ENCODE peak calls at places on chromosomes 11 and 22, in six cellular contexts. Y, Q, E, O, F and G are unnamed samples.
A peak's percentile ranks its signal among the peaks of the same experiment; 100 is the strongest.

GRCh38 chr22:36160499-36160942 is at the start of gene APOL3:
- DNase-seq in Q (peak; percentile 79), O (no peak), F (peak; percentile 86), Y (peak; percentile 90), E (no peak), G (peak; percentile 48)

GRCh38 chr11:834371-835316 is 1.9 kb downstream of the CD151 start:
- DNase-seq in F (peak; percentile 92), Y (peak; percentile 82), O (peak; percentile 96), Q (peak; percentile 82), E (peak; percentile 86), G (no peak)

GRCh38 chr11:121249039-121249663 is 43.4 kb upstream of the SC5D start:
- DNase-seq in O (no peak), E (no peak), Y (no peak), Q (no peak), F (no peak), G (no peak)

GRCh38 chr22:47592791-47593190 is 830.3 kb downstream of the TBC1D22A start:
- DNase-seq in Q (no peak), O (no peak), F (peak; percentile 22), Y (no peak), E (no peak), G (no peak)

GRCh38 chr22:40747361-40747760 is 68.1 kb downstream of the MCHR1 start:
- DNase-seq in Y (no peak), E (no peak), O (no peak), F (no peak), Q (no peak), G (no peak)

GRCh38 chr22:24592144-24592845 is 578 bp downstream of the LRRC75B start:
- DNase-seq in F (no peak), Q (peak; percentile 43), Y (no peak), E (no peak), O (no peak), G (no peak)

GRCh38 chr11:88489030-88489429 is 151.5 kb upstream of the CTSC start:
- DNase-seq in Q (no peak), E (no peak), F (no peak), O (no peak), Y (no peak), G (no peak)

GRCh38 chr11:130403301-130403804 is 25.1 kb downstream of the ADAMTS8 start:
- DNase-seq in O (no peak), Q (peak; percentile 50), F (peak; percentile 62), Y (peak; percentile 69), E (no peak), G (no peak)

GRCh38 chr11:63504933-63505586 is 824 bp upstream of the LGALS12 start:
- DNase-seq in O (no peak), Y (no peak), E (peak; percentile 78), Q (peak; percentile 57), F (peak; percentile 63), G (no peak)

GRCh38 chr11:34359548-34359891 is 1.7 kb upstream of the ABTB2 start:
- DNase-seq in O (no peak), Q (no peak), F (no peak), E (no peak), Y (no peak), G (no peak)

GRCh38 chr22:35684270-35684700 is 33.4 kb upstream of the APOL5 start:
- DNase-seq in E (no peak), Q (no peak), O (no peak), F (no peak), Y (no peak), G (no peak)

GRCh38 chr11:84468255-84468654 is 1158.9 kb downstream of the DLG2 start:
- DNase-seq in O (no peak), F (no peak), E (no peak), Y (no peak), Q (no peak), G (no peak)

GRCh38 chr11:14537134-14537599 is 17.0 kb upstream of the PSMA1 start:
- DNase-seq in O (no peak), Q (no peak), E (no peak), F (no peak), Y (no peak), G (peak; percentile 48)

GRCh38 chr11:61814958-61815789 is 1.6 kb downstream of the FADS1 start:
- DNase-seq in F (peak; percentile 97), E (peak; percentile 97), Y (peak; percentile 98), Q (peak; percentile 98), O (peak; percentile 94), G (peak; percentile 58)

GRCh38 chr11:9687736-9688494 is 24.0 kb downstream of the SWAP70 start:
- DNase-seq in Q (no peak), E (no peak), O (no peak), F (no peak), Y (no peak), G (no peak)

GRCh38 chr11:69209936-69210659 is 54.4 kb downstream of the SMIM38 start:
- DNase-seq in F (no peak), O (peak; percentile 29), Q (no peak), E (peak; percentile 45), Y (no peak), G (no peak)

GRCh38 chr11:107859459-107860239 is 1.1 kb upstream of the SLC35F2 start:
- DNase-seq in Y (no peak), F (peak; percentile 67), E (peak; percentile 64), Q (peak; percentile 43), O (peak; percentile 59), G (peak; percentile 9)

GRCh38 chr22:10961043-10961860 is 4566.7 kb upstream of the OR11H1 start:
- DNase-seq in Y (no peak), E (peak; percentile 61), F (peak; percentile 54), O (peak; percentile 68), Q (no peak), G (no peak)

GRCh38 chr22:42811510-42811909 is 45.6 kb downstream of the ARFGAP3 start:
- DNase-seq in O (no peak), F (no peak), E (no peak), Q (no peak), Y (no peak), G (no peak)

GRCh38 chr11:72306186-72306585 is 62.2 kb upstream of the PHOX2A start:
- DNase-seq in O (no peak), Y (no peak), Q (no peak), E (no peak), F (no peak), G (no peak)

GRCh38 chr22:34845391-34845790 is 220.6 kb upstream of the ISX start:
- DNase-seq in Q (no peak), Y (no peak), E (no peak), F (no peak), O (no peak), G (no peak)

GRCh38 chr11:134412508-134413333 is 679 bp upstream of the B3GAT1 start:
- DNase-seq in E (peak; percentile 67), O (no peak), F (no peak), Y (no peak), Q (no peak), G (no peak)

GRCh38 chr22:28855355-28856094 is 27.8 kb upstream of the ZNRF3 start:
- DNase-seq in O (no peak), Q (no peak), E (no peak), Y (peak; percentile 60), F (no peak), G (peak; percentile 65)

GRCh38 chr11:9750551-9750950 is 86.7 kb downstream of the SWAP70 start:
- DNase-seq in E (no peak), Y (no peak), Q (no peak), F (no peak), O (no peak), G (no peak)

GRCh38 chr11:47373876-47374820 is 4.2 kb downstream of the SPI1 start:
- DNase-seq in Y (peak; percentile 86), F (peak; percentile 92), Q (peak; percentile 89), E (peak; percentile 96), O (peak; percentile 71), G (peak; percentile 66)
- H3K27ac ChIP-seq in Y (no peak overlapping the region), F (no peak overlapping the region), Q (no peak overlapping the region), E (no peak overlapping the region), O (no peak overlapping the region), G (no peak overlapping the region)

DNA sequence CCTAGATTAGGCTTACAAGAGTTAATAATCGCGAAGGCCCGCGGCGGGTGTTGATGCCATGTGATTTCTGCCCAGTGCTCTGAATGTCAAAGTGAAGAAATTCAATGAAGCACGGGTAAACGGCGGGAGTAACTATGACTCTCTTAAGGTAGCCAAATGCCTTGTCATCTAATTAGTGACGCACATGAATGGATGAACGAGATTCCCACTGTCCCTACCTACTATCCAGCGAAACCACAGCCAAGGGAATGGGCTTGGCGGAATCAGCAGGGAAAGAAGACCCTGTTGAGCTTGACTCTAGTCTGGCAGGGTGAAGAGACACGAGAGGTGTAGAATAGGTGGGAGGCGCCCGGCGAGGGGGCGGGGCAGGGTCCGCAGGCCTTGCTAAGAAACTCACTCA is 65.5 kb downstream of the AAMDC start:
- DNase-seq in F (no peak), Q (no peak), E (no peak), O (no peak), Y (no peak), G (no peak)
- TF ChIP-seq CTCF in F (no peak), Q (no peak), E (no peak), O (no peak), Y (no peak), G (no peak)

GRCh38 chr11:44517541-44517940 is 47.9 kb upstream of the CD82 start:
- DNase-seq in E (no peak), Y (no peak), F (no peak), O (no peak), Q (no peak), G (no peak)
- H3K4me1 ChIP-seq in E (no peaks in the 10 kb centered on the region), Y (peaks cover 11% of the 10 kb centered on the region), F (no peaks in the 10 kb centered on the region), O (no peaks in the 10 kb centered on the region), Q (peaks cover 30% of the 10 kb centered on the region), G (no peaks in the 10 kb centered on the region)

DNA sequence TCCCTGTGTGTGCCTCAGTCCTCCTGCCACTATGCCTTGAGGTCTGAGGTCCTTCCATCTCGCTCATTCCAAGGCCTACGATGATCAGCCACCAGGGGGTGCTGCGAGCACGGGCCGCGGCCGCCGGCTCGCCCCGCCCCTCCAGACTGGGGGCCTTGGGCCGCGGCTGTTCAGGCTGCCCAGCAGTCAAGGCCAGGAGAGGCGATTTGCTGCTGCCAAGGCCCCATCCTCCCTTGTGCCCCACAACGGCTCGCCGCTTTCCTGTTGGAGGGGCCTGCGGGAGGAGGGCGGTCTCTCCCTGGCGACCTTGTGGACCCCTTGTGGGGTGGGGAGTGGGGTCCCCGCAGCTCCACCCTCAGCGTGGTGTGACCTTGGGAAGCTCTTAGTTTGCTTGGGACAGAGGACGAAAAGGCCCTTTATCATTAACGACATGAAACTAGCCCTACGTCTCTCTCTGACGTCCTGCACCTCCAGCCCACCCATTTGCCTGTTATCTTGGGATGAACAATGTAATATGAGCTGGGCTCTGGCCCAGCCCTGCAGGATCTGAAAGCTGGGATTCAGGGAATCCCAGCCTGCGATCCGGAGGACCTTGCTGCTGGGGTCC is 5.4 kb upstream of the GALR3 start:
- DNase-seq in E (peak; percentile 98), Q (peak; percentile 87), Y (peak; percentile 84), O (no peak), F (peak; percentile 91), G (peak; percentile 76)
- H3K27ac ChIP-seq in E (no peak overlapping the region), Q (peak overlapping the region; percentile 65), Y (peak overlapping the region; percentile 66), O (no peak overlapping the region), F (no peak overlapping the region), G (no peak overlapping the region)

GRCh38 chr11:19802773-19803293 is 90.2 kb downstream of the NAV2 start:
- DNase-seq in Y (no peak), F (no peak), E (no peak), Q (no peak), O (no peak), G (no peak)

GRCh38 chr11:19803506-19803998 is 90.9 kb downstream of the NAV2 start:
- DNase-seq in Q (no peak), O (no peak), F (no peak), Y (no peak), E (no peak), G (no peak)

GRCh38 chr11:19800714-19801519 is 88.3 kb downstream of the NAV2 start:
- DNase-seq in F (no peak), O (no peak), Y (no peak), E (no peak), Q (no peak), G (no peak)

GRCh38 chr11:19795082-19795481 is 82.4 kb downstream of the NAV2 start:
- DNase-seq in Y (no peak), E (no peak), F (no peak), O (no peak), Q (no peak), G (no peak)

GRCh38 chr11:19800162-19800561 is 87.5 kb downstream of the NAV2 start:
- DNase-seq in Q (no peak), E (no peak), O (no peak), Y (no peak), F (no peak), G (no peak)
- TF ChIP-seq CTCF in Q (peak; percentile 43), E (no peak), O (no peak), Y (peak; percentile 45), F (no peak), G (no peak)